ENCODE peak calls at places on chromosomes 3 and 15, in five cellular contexts. M is choroid plexus epithelial cell, W is WTC11, V is upper lobe of left lung, G is MCF 10A. B is an unnamed sample.

GRCh38 chr3:124791639-124792111 is 61.4 kb downstream of the UMPS start:
- DNase-seq in M (peak), W (no peak), V (peak), G (no peak), B (no peak)

GRCh38 chr15:49328941-49329340 is 94.1 kb upstream of the FGF7 start:
- DNase-seq in M (no peak), W (no peak), V (no peak), G (no peak), B (no peak)

GRCh38 chr3:42505203-42505848 is 2.9 kb downstream of the VIPR1 start:
- DNase-seq in M (no peak), W (no peak), V (peak), G (no peak), B (no peak)

GRCh38 chr3:14787630-14788029 is 31.1 kb upstream of the FGD5 start:
- DNase-seq in M (no peak), W (no peak), V (peak), G (no peak), B (no peak)

GRCh38 chr3:32596926-32597369 is 26.3 kb upstream of the DYNC1LI1 start:
- DNase-seq in M (peak), W (no peak), V (no peak), G (no peak), B (no peak)

GRCh38 chr3:179853176-179853575 is 183.6 kb downstream of the PEX5L start:
- DNase-seq in M (peak), W (no peak), V (no peak), G (no peak), B (no peak)

GRCh38 chr15:67854358-67854757 is 14.5 kb upstream of the RNU6-1 start:
- DNase-seq in M (no peak), W (no peak), V (no peak), G (no peak), B (no peak)

GRCh38 chr15:98547741-98548166 is 100.6 kb upstream of the IGF1R start:
- DNase-seq in M (peak), W (peak), V (peak), G (no peak), B (no peak)

GRCh38 chr3:185852562-185853135 is 27.8 kb upstream of the IGF2BP2 start:
- DNase-seq in M (peak), W (no peak), V (no peak), G (peak), B (no peak)

GRCh38 chr3:71998995-71999673 is 214.2 kb upstream of the PROK2 start:
- DNase-seq in M (peak), W (no peak), V (no peak), G (peak), B (no peak)

GRCh38 chr15:45162771-45163507 is 24.8 kb downstream of the SHF start:
- DNase-seq in M (peak), W (peak), V (peak), G (peak), B (peak)

GRCh38 chr15:75193272-75193671 is 8.4 kb upstream of the C15orf39 start:
- DNase-seq in M (no peak), W (no peak), V (no peak), G (no peak), B (no peak)

GRCh38 chr3:134325722-134326121 is 48.5 kb downstream of the AMOTL2 start:
- DNase-seq in M (no peak), W (no peak), V (peak), G (peak), B (no peak)

GRCh38 chr15:56160966-56161365 is 82.7 kb downstream of the RFX7 start:
- DNase-seq in M (peak), W (no peak), V (no peak), G (no peak), B (no peak)

DNA sequence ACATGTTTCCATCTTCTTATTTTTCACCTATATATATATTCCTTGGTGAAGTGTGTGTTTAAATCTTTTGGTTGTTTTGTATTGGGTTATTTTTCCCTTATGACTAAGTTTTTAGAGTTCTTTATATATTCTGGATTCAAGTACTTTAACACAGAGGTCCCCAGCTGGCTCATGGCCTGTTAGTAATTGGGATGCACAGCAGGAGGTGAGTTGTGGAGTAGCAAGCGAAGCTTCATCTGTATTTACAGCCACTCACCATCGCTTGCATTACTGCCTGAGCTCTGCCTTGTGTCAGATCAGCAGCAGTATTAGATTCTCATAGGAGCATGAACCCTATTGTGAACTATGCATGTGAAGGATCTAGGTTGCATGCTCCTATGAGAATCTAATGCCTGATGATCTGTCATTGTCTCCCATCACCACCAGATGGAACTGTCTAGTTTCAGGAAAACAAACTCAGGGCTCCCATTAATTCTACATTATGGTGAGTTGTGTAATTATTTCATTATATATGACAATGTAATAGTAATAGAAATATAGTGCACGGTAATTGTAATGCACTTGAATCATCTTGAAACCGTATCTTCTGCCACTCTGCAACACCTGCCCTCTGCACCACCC is 151.6 kb downstream of the RSRC1 start:
- DNase-seq in M (peak), W (no peak), V (no peak), G (no peak), B (no peak)
- TF ChIP-seq CTCF in M (peak), W (no peak), V (no peak), G (no peak), B (no peak)

GRCh38 chr15:29056839-29057450 is 171.2 kb downstream of the APBA2 start:
- DNase-seq in M (no peak), W (peak), V (no peak), G (no peak), B (no peak)

GRCh38 chr15:29057856-29058255 is 172.1 kb downstream of the APBA2 start:
- DNase-seq in M (no peak), W (no peak), V (no peak), G (no peak), B (no peak)

GRCh38 chr15:29059871-29060640 is 174.3 kb downstream of the APBA2 start:
- DNase-seq in M (no peak), W (no peak), V (no peak), G (no peak), B (no peak)

GRCh38 chr15:29061746-29062660 is 176.2 kb downstream of the APBA2 start:
- DNase-seq in M (no peak), W (no peak), V (no peak), G (no peak), B (no peak)

DNA sequence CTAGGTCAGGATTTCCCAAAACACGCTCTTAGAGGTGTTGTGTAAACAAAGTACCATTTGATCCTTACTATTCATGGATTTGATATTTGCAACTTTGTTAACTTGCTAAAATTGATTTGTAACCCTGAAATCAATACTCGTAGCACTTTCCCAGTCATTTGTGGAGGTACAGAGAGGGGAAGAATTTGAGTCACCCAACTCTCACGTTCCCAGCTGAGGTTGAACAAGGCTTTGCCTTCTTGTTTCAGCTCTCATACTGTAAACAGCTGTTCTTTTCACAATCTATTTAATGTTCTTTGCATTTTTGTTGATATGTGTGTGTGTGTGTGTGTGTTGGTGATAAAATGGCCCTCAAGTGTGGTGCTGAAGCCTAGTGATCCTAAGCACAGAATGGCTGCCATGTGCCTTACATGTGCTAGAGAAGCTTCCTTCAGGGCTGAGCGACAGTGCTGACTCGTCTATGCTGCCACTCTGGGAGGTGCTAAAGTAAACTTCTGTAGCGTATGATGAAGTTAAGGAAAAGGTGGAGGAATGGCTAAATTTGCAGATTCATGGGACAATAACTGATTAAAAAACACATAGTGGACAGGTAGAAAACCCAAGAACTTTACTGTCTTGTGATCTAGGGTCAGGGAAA is 173.2 kb downstream of the APBA2 start:
- DNase-seq in M (no peak), W (no peak), V (no peak), G (no peak), B (no peak)
- TF ChIP-seq CTCF in M (no peak), W (no peak), V (no peak), G (no peak), B (no peak)

DNA sequence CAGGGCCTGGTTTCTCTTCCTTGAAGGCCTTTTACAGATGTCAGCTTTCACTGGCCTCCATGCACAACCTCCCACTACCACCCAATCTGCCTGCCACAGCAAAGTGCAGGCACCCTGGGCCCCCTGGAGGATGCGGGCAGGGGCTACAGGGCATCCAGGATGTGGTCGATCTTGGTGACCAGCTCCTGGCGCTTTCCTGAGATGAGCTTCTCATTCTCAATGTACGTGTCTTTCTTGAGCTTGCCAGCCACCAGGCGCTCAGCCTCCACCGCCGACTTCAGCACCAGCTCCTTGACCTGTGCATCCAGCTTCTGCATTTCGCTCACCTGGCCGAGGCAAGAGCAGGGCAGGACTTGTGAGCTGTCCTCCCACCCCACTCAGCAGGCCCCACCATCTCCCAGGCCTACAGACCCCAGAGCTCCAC is 30.3 kb downstream of the RPN1 start:
- DNase-seq in M (no peak), W (no peak), V (no peak), G (no peak), B (no peak)
- TF ChIP-seq CTCF in M (peak), W (no peak), V (no peak), G (no peak), B (no peak)

GRCh38 chr15:43208052-43209002 is 12.5 kb downstream of the EPB42 start:
- DNase-seq in M (no peak), W (no peak), V (no peak), G (no peak), B (no peak)

GRCh38 chr15:43210172-43210745 is 10.6 kb downstream of the EPB42 start:
- DNase-seq in M (no peak), W (no peak), V (no peak), G (no peak), B (no peak)

GRCh38 chr15:43210807-43211206 is 10.0 kb downstream of the EPB42 start:
- DNase-seq in M (no peak), W (no peak), V (no peak), G (no peak), B (no peak)

GRCh38 chr15:43211336-43211735 is 9.5 kb downstream of the EPB42 start:
- DNase-seq in M (no peak), W (no peak), V (no peak), G (no peak), B (no peak)

DNA sequence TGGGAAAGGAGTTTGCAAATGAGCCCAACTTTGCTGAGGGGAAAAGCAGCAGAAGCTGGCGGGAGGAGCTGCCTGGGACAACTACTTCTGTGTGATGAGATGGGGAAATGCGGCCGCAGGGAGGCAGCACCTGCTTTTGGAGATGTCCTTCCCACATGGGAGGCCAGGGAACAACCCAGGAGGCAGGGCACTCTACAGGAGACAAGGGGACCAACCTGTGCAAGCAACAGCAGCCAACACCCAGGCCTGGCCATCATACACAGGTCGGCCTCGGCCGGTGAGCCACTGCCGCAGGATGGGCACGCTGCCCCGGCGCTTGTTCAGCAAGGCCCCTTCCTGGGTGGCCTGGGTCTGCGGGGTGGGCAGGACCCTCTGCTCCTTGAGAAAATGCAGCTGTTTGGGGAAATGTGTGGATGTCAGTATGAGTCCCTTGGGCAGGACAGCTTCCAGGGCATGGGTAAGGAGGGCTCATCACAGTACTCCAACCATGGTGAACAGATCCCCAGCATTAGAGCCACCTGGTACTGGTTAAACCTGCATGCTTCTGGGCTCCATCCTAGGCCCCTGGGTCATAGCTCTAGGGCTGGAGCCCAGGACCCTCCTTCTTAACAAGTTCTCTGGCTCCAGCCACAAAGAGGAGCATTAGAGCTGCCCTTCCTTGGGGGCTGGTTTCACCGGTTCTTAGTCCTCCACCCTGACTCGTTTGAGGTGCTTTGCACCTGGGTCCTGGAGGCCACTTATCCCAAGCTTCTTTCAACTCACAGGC is 11.6 kb downstream of the EPB42 start:
- DNase-seq in M (peak), W (peak), V (no peak), G (no peak), B (no peak)
- TF ChIP-seq CTCF in M (peak), W (no peak), V (no peak), G (peak), B (no peak)

DNA sequence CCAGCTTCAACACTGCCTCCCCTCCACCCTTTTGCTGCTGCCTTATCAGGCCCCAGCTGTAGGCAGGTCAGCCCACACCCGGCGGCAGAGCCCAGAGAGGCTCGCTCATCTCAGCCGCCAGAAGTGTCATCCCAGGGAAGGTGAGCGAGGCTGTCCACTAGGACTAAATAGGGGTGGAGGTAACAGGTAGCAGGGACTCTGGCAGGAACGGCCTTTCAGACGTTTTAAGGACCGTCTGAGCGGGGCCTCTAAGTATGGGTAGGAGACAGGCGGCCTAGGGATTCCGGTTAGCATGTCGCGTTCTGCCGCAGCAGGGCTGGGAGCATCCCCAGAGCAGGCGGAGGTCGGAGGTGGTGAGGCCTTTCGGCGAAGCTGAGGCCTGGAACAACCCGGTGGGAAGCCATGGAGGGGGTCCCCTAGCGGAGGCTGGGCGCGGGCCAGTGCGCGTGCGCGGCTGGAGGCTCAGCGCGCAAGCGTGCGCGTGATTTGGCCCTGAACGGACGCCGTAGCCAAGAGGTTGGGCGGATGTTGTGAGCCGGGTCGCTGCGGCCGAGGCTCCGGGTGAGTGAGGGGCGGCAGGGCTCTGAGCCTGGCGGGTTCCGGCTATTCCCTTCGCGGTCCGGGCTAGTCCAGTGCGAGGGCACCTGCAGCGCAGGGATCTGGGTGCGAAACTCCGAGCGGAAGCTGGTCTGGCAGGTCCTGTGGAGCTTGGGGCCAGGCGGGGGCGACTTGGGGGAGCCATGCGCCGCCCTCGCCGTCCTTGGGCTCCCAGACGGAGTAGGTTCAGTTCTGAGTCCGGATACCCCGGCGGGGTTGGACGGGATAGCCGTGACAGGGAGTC is at the start of the genes MST1 and RNF123:
- DNase-seq in M (peak), W (peak), V (peak), G (peak), B (peak)
- TF ChIP-seq CTCF in M (peak), W (no peak), V (peak), G (peak), B (no peak)

DNA sequence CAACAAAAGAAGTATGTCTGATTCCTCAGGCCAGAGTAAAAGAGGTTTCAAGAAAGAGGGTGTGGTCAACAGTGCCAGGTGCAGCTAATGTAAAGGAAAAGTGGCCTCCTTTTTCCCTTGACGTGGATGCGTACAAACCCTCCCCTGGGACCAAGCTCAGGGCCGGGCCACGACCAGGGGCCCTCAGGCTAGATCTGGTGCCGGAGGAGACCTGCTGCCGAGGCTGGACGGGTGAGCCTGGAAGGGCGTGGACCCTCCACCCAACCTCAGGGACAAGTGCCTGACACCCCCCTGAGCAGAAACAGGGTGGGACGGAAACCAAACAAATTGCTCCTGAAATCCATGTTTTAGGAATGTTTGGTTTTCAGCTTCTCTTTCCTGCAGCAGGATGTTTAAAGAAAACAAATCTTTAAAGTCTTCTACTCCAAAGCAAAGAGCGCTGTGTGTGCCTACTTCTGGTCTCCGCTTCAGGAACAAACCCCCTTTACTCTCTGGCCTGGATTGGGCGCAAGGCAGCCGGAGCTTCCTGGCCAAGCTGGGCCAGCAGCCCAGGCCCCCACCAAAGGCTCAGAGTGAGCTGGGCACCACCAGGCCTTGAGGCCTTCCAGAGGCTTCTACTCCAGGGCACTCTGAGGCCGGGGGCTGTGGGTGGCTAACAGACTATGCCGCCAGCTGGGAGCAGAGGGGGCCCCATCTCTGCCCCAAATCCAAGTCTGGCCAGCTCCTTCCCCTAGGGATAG is 21.4 kb downstream of the ZDHHC19 start:
- DNase-seq in M (no peak), W (no peak), V (no peak), G (no peak), B (no peak)
- TF ChIP-seq CTCF in M (no peak), W (no peak), V (no peak), G (no peak), B (no peak)

B was measured in mesothelial cell of epicardium.